ENCODE peak calls at places on chromosomes 1 and 21, in nine cellular contexts. P is progenitor cell of endocrine pancreas; M is adrenal gland; I is A549; R is activated naive CD8-positive, alpha-beta T cell treated with anti-CD3 and anti-CD28 coated beads, Interleukin-2, amount 50 U/mL, for 24 hours; F is EL; D is activated CD4-positive, alpha-beta T cell treated with anti-CD3 and anti-CD28 coated beads, Interleukin-2, amount 50 U/mL, for 24 hours; Y is AG20443; K is heart left ventricle. W is an unnamed sample.

GRCh38 chr1:232873931-232874330 is 68.7 kb downstream of the MAP10 start:
- DNase-seq in P (no peak), F (peak), Y (no peak), I (no peak), M (no peak), R (no peak), K (no peak), D (no peak), W (no peak)

GRCh38 chr1:68175621-68176398 is 56.5 kb downstream of the WLS start:
- DNase-seq in K (peak), I (no peak), Y (no peak), P (no peak), M (no peak), D (no peak), F (no peak), R (no peak), W (no peak)

GRCh38 chr21:39014751-39015150 is 168.5 kb downstream of the PSMG1 start:
- DNase-seq in M (no peak), I (no peak), K (no peak), P (no peak), F (peak), D (no peak), Y (peak), R (no peak), W (no peak)

GRCh38 chr1:229087339-229087738 is 183.6 kb upstream of the RAB4A start:
- DNase-seq in D (no peak), K (no peak), I (no peak), Y (peak), M (peak), F (no peak), R (no peak), P (no peak), W (no peak)

GRCh38 chr1:114105401-114105979 is 48.2 kb downstream of the SYT6 start:
- DNase-seq in D (no peak), K (no peak), M (no peak), F (no peak), Y (peak), P (no peak), R (no peak), I (no peak), W (no peak)

GRCh38 chr1:202770135-202770534 is 38.1 kb downstream of the KDM5B start:
- DNase-seq in I (no peak), P (no peak), M (no peak), K (no peak), R (no peak), Y (no peak), F (no peak), D (no peak), W (no peak)

GRCh38 chr1:211490821-211491415 is 1.0 kb downstream of the RD3 start:
- DNase-seq in I (no peak), K (no peak), D (no peak), M (no peak), R (no peak), F (no peak), P (no peak), Y (no peak), W (no peak)

GRCh38 chr1:231611851-231612250 is 14.7 kb upstream of the DISC1 start:
- DNase-seq in Y (no peak), P (no peak), D (no peak), I (no peak), M (no peak), R (no peak), K (no peak), F (no peak), W (no peak)

GRCh38 chr1:13764533-13764932 is 64.5 kb downstream of the PRDM2 start:
- DNase-seq in R (no peak), Y (peak), F (peak), I (no peak), D (no peak), P (no peak), K (no peak), M (no peak), W (no peak)

GRCh38 chr1:76723949-76724348 is 143.3 kb upstream of the ST6GALNAC5 start:
- DNase-seq in I (no peak), F (no peak), R (no peak), M (no peak), D (no peak), P (no peak), Y (no peak), K (no peak), W (no peak)

GRCh38 chr1:207672525-207673130 is 27.7 kb downstream of the CR1L start:
- DNase-seq in Y (no peak), M (no peak), R (peak), P (no peak), D (no peak), K (no peak), F (peak), I (peak), W (no peak)

GRCh38 chr1:182624582-182624981 is 20.4 kb upstream of the RGS16 start:
- DNase-seq in R (no peak), Y (no peak), P (no peak), I (no peak), K (no peak), D (no peak), M (no peak), F (no peak), W (no peak)

GRCh38 chr1:34373912-34374311 is 197.2 kb downstream of the C1orf94 start:
- DNase-seq in D (no peak), M (no peak), P (no peak), K (no peak), F (no peak), I (no peak), R (no peak), Y (no peak), W (no peak)

GRCh38 chr1:182181167-182181572 is 119.7 kb upstream of the ZNF648 start:
- DNase-seq in I (no peak), Y (no peak), R (no peak), D (no peak), M (no peak), K (no peak), P (no peak), F (no peak), W (no peak)

GRCh38 chr1:31443673-31444072 is 30.7 kb downstream of the SERINC2 start:
- DNase-seq in D (no peak), Y (no peak), M (no peak), I (no peak), R (no peak), K (no peak), P (no peak), F (no peak), W (no peak)

GRCh38 chr21:25254491-25255174 is 352.6 kb downstream of the MRPL39 start:
- DNase-seq in Y (no peak), R (no peak), M (no peak), F (no peak), I (no peak), P (no peak), K (no peak), D (no peak), W (no peak)

GRCh38 chr1:27602510-27603319 is 1.2 kb downstream of the AHDC1 start:
- DNase-seq in P (peak), I (peak), K (no peak), Y (peak), F (no peak), R (no peak), D (no peak), M (peak), W (peak)

GRCh38 chr1:219159946-219160645 is 13.6 kb upstream of the LYPLAL1 start:
- DNase-seq in Y (peak), D (no peak), F (no peak), P (no peak), M (no peak), R (no peak), K (no peak), I (no peak), W (no peak)

GRCh38 chr1:210647406-210648333 is 319.0 kb downstream of the HHAT start:
- DNase-seq in K (no peak), R (no peak), D (no peak), I (no peak), Y (peak), F (peak), P (no peak), M (no peak), W (no peak)

GRCh38 chr1:3003941-3004270 is 17.4 kb upstream of the ACTRT2 start:
- DNase-seq in D (no peak), F (no peak), R (no peak), M (no peak), I (no peak), Y (no peak), P (no peak), K (no peak), W (no peak)

GRCh38 chr1:3469104-3469848 is 14.8 kb downstream of the ARHGEF16 start:
- DNase-seq in Y (no peak), P (no peak), I (no peak), M (no peak), K (peak), F (no peak), R (no peak), D (no peak), W (no peak)

GRCh38 chr1:45512641-45513054 is 9.0 kb downstream of the PRDX1 start:
- DNase-seq in Y (peak), M (peak), P (peak), K (peak), D (peak), R (peak), I (no peak), F (peak), W (peak)

GRCh38 chr1:46248122-46248920 is 758 bp downstream of the RAD54L start:
- DNase-seq in R (peak), M (peak), D (no peak), I (peak), F (peak), Y (no peak), P (no peak), K (peak), W (peak)

GRCh38 chr1:2376931-2377672 is 14.3 kb downstream of the MORN1 start:
- DNase-seq in F (no peak), I (no peak), Y (no peak), P (no peak), D (no peak), R (no peak), M (no peak), K (peak), W (no peak)

GRCh38 chr1:167088746-167089417 is 1.3 kb downstream of the GPA33 start:
- DNase-seq in P (no peak), Y (no peak), F (no peak), D (no peak), R (no peak), K (no peak), M (no peak), I (no peak), W (no peak)

GRCh38 chr1:8836228-8836627 is 18.8 kb upstream of the RERE start:
- DNase-seq in Y (peak), I (no peak), P (no peak), K (no peak), M (no peak), D (no peak), F (no peak), R (no peak), W (no peak)

GRCh38 chr1:91790296-91790851 is 95.6 kb downstream of the TGFBR3 start:
- DNase-seq in Y (no peak), K (no peak), P (no peak), I (no peak), D (no peak), F (no peak), R (no peak), M (no peak), W (no peak)

GRCh38 chr1:152141971-152142584 is 16.9 kb downstream of the RPTN start:
- DNase-seq in I (peak), K (no peak), P (no peak), R (peak), F (peak), M (peak), Y (peak), D (no peak), W (no peak)

GRCh38 chr1:162676087-162676486 is 43.8 kb downstream of the DDR2 start:
- DNase-seq in K (no peak), Y (peak), F (peak), D (no peak), P (no peak), I (no peak), M (peak), R (no peak), W (no peak)

GRCh38 chr21:45299864-45300785 is 12.4 kb upstream of the POFUT2 start:
- DNase-seq in M (no peak), D (no peak), I (no peak), K (no peak), Y (no peak), F (peak), R (no peak), P (no peak), W (no peak)

GRCh38 chr1:27522148-27522859 is 32.3 kb upstream of the WASF2 start:
- DNase-seq in M (no peak), K (no peak), F (no peak), D (no peak), I (no peak), Y (no peak), P (no peak), R (peak), W (peak)

GRCh38 chr1:42348498-42348897 is 13.5 kb upstream of the FOXJ3 start:
- DNase-seq in M (no peak), Y (no peak), K (no peak), R (no peak), D (no peak), I (no peak), F (no peak), P (no peak), W (no peak)

GRCh38 chr1:200211157-200211556 is 183.6 kb downstream of the NR5A2 start:
- DNase-seq in M (no peak), R (no peak), Y (no peak), F (peak), D (no peak), K (no peak), I (no peak), P (no peak), W (no peak)